ENCODE peak calls at places on chromosomes 11 and 22, in ten cellular contexts. S, Q, E, R, P, X, T, G, O and I are unnamed samples.

GRCh38 chr22:26981111-26981510 is 323.7 kb downstream of the MIAT start:
- DNase-seq in S (no peak), Q (no peak), E (no peak), R (no peak), P (no peak), X (no peak), T (no peak), G (no peak), O (no peak), I (no peak)

GRCh38 chr22:28180804-28181203 is 261.7 kb upstream of the PITPNB start:
- DNase-seq in S (no peak), Q (no peak), E (peak), R (no peak), P (no peak), X (no peak), T (no peak), G (peak), O (no peak), I (no peak)

GRCh38 chr11:60915250-60915914 is 1.4 kb downstream of the TMEM109 start:
- DNase-seq in S (peak), Q (no peak), E (peak), R (peak), P (peak), X (peak), T (peak), G (peak), O (peak), I (peak)

GRCh38 chr11:65419773-65420481 is 2.7 kb upstream of the NEAT1 start:
- DNase-seq in S (peak), Q (peak), E (peak), R (peak), P (peak), X (peak), T (peak), G (peak), O (peak), I (peak)

GRCh38 chr11:114847599-114847998 is 169.3 kb downstream of the NXPE2 start:
- DNase-seq in S (no peak), Q (no peak), E (no peak), R (no peak), P (no peak), X (no peak), T (no peak), G (no peak), O (no peak), I (no peak)

GRCh38 chr22:35312198-35313059 is 12.7 kb downstream of the TOM1 start:
- DNase-seq in S (no peak), Q (peak), E (peak), R (no peak), P (peak), X (no peak), T (no peak), G (peak), O (peak), I (peak)

GRCh38 chr22:39306456-39307361 is 12.7 kb downstream of the RPL3 start:
- DNase-seq in S (peak), Q (no peak), E (no peak), R (no peak), P (no peak), X (no peak), T (no peak), G (no peak), O (peak), I (no peak)

GRCh38 chr22:36332623-36333331 is 55.0 kb downstream of the MYH9 start:
- DNase-seq in S (peak), Q (no peak), E (peak), R (peak), P (no peak), X (no peak), T (no peak), G (peak), O (peak), I (peak)

GRCh38 chr11:1773131-1773510 is 9.4 kb upstream of the CTSD start:
- DNase-seq in S (no peak), Q (no peak), E (no peak), R (no peak), P (no peak), X (no peak), T (no peak), G (no peak), O (peak), I (no peak)

GRCh38 chr11:103525069-103525468 is 415.8 kb downstream of the DYNC2H1 start:
- DNase-seq in S (no peak), Q (no peak), E (peak), R (peak), P (no peak), X (no peak), T (no peak), G (peak), O (no peak), I (peak)

GRCh38 chr22:44266811-44267760 is 45.7 kb downstream of the SHISAL1 start:
- DNase-seq in S (no peak), Q (no peak), E (no peak), R (no peak), P (no peak), X (no peak), T (no peak), G (no peak), O (peak), I (no peak)

GRCh38 chr11:116790167-116791001 is 1.3 kb downstream of the APOA5 start:
- DNase-seq in S (no peak), Q (no peak), E (no peak), R (no peak), P (peak), X (no peak), T (no peak), G (no peak), O (peak), I (no peak)

GRCh38 chr11:133386262-133386661 is 146.0 kb downstream of the OPCML start:
- DNase-seq in S (no peak), Q (no peak), E (no peak), R (no peak), P (no peak), X (no peak), T (no peak), G (no peak), O (no peak), I (no peak)

GRCh38 chr11:73729594-73730206 is 31.2 kb downstream of the RAB6A start:
- DNase-seq in S (no peak), Q (no peak), E (no peak), R (no peak), P (no peak), X (no peak), T (no peak), G (no peak), O (no peak), I (no peak)

GRCh38 chr22:30422481-30423295 is 2.9 kb upstream of the MTFP1 start:
- DNase-seq in S (peak), Q (peak), E (peak), R (peak), P (peak), X (no peak), T (peak), G (peak), O (no peak), I (peak)

GRCh38 chr22:28116261-28116673 is 197.2 kb upstream of the PITPNB start:
- DNase-seq in S (no peak), Q (peak), E (peak), R (peak), P (no peak), X (no peak), T (peak), G (peak), O (no peak), I (peak)

GRCh38 chr22:26570126-26570525 is 19.8 kb downstream of the TPST2 start:
- DNase-seq in S (no peak), Q (no peak), E (no peak), R (no peak), P (no peak), X (no peak), T (no peak), G (no peak), O (no peak), I (no peak)

GRCh38 chr11:3984896-3985295 is 109.7 kb upstream of the RRM1 start:
- DNase-seq in S (peak), Q (no peak), E (no peak), R (peak), P (no peak), X (peak), T (no peak), G (peak), O (no peak), I (no peak)

GRCh38 chr11:93700830-93701229 is 39.3 kb downstream of the CEP295 start:
- DNase-seq in S (no peak), Q (peak), E (no peak), R (peak), P (no peak), X (no peak), T (no peak), G (peak), O (no peak), I (peak)

GRCh38 chr11:8258771-8259170 is 4.9 kb downstream of the LMO1 start:
- DNase-seq in S (no peak), Q (peak), E (peak), R (peak), P (peak), X (no peak), T (no peak), G (no peak), O (peak), I (peak)

GRCh38 chr11:119764108-119764874 is 35.3 kb upstream of the NECTIN1 start:
- DNase-seq in S (no peak), Q (peak), E (peak), R (peak), P (peak), X (peak), T (peak), G (peak), O (peak), I (peak)

GRCh38 chr11:28123151-28123571 is 15.0 kb downstream of the METTL15 start:
- DNase-seq in S (no peak), Q (peak), E (peak), R (no peak), P (no peak), X (no peak), T (no peak), G (peak), O (no peak), I (peak)

GRCh38 chr11:11786771-11787170 is 55.0 kb upstream of the USP47 start:
- DNase-seq in S (no peak), Q (no peak), E (peak), R (peak), P (no peak), X (no peak), T (no peak), G (peak), O (no peak), I (peak)

GRCh38 chr22:38202437-38203089 is 769 bp downstream of the MAFF start:
- DNase-seq in S (peak), Q (peak), E (peak), R (peak), P (peak), X (no peak), T (peak), G (peak), O (peak), I (peak)

GRCh38 chr22:38203090-38203810 is 1.5 kb downstream of the MAFF start:
- DNase-seq in S (peak), Q (no peak), E (no peak), R (peak), P (peak), X (no peak), T (no peak), G (peak), O (peak), I (no peak)

GRCh38 chr22:38205261-38206128 is 3.7 kb downstream of the MAFF start:
- DNase-seq in S (no peak), Q (peak), E (peak), R (peak), P (no peak), X (no peak), T (peak), G (peak), O (no peak), I (peak)

GRCh38 chr22:38204784-38205183 is 3.0 kb downstream of the MAFF start:
- DNase-seq in S (no peak), Q (no peak), E (no peak), R (no peak), P (no peak), X (no peak), T (no peak), G (no peak), O (no peak), I (no peak)

DNA sequence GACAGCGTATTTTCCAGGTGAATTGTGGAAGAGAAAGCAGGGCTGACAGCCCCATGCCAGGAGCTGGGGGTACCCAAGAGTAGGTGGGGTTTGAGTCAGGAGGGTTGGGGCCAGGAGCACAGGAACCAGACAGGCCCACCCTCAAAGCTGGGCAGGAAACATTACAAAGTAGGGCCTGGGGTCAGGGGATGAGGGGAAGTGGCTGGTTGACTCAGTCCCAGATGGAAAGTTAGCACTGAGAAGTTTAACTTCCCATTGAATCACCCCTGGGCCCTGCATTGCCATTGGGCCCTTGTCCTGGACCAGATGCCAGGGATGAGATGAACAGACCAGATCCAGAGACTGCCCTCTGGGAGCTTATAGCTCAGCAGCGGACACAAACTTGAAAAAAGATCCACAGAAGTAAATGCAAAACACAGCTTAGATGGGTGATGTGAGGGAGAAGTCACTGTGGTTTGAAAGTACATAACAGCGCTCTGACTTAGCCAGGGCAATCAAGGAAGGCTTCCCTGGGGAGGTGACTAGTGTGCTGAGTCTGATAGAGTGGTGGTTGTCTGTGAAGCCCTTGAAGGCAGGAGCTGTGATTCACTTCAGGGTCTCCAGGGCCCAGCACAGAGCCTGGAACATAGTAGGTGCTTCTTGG is 2.2 kb downstream of the MAFF start:
- DNase-seq in S (no peak), Q (no peak), E (no peak), R (no peak), P (no peak), X (no peak), T (no peak), G (no peak), O (no peak), I (peak)
- H3K4me3 ChIP-seq in S (no peak), Q (peak), E (peak), R (no peak), P (peak), X (no peak), T (peak), G (no peak), O (no peak), I (peak)

DNA sequence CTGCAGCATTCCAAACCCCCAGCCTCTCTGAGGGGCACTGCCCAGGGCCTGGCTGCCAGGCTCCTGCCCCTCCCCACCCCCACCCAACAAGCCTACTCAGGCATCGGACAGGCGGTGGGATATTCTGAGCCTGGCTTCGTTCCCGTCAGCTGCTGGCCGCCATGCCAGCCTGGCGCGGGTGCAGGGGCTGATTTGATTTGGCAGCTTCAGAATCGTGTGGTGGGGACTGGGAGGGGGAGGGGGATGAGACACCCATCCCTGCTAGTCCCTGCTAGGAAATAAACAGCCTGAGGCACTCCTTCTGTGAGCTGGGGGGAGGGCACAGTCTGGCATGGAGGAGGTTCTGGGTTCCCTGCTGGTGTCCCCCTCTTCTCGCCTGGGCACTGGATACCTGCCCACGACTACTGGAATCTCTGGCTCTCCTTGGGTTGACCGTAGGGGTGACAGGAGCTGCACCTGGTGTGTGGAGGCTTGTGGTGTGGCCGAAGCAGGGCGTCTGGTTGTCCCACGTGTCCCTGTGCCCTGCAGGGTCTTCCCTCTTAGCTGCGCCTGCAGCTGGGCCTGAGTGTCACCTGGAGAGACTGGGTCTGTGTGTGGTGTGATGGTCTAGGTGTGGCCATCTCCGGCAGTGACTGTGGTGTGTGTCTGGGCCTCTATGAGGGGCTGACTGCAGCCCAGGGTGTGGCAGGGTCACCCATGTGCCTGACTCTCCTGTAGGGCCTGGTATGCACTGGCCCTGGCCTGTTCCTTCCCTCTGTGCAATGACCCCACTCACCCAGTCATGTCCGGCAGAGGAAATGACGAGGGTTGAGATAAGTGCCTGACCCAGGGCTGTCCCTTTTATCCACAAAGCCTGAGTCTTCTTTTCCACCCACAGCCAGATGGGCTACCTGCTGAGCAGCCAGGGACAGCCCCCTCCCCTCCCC is 42.2 kb downstream of the PDE2A start:
- DNase-seq in S (no peak), Q (no peak), E (no peak), R (peak), P (no peak), X (no peak), T (peak), G (peak), O (peak), I (no peak)
- TF ChIP-seq CTCF in S (no peak), Q (no peak), E (no peak), R (no peak), P (no peak), X (no peak), T (no peak), G (no peak), O (no peak), I (no peak)

GRCh38 chr22:24153959-24154358 is 27.3 kb upstream of the SUSD2 start:
- DNase-seq in S (peak), Q (no peak), E (no peak), R (no peak), P (no peak), X (no peak), T (no peak), G (no peak), O (no peak), I (no peak)

GRCh38 chr22:24155597-24156145 is 25.6 kb upstream of the SUSD2 start:
- DNase-seq in S (peak), Q (no peak), E (peak), R (peak), P (peak), X (peak), T (peak), G (peak), O (peak), I (peak)

GRCh38 chr22:24153353-24153752 is 27.9 kb upstream of the SUSD2 start:
- DNase-seq in S (peak), Q (no peak), E (peak), R (peak), P (no peak), X (no peak), T (no peak), G (peak), O (peak), I (no peak)

GRCh38 chr22:24156146-24156914 is 25.0 kb upstream of the SUSD2 start:
- DNase-seq in S (peak), Q (no peak), E (peak), R (peak), P (peak), X (no peak), T (no peak), G (peak), O (peak), I (peak)

DNA sequence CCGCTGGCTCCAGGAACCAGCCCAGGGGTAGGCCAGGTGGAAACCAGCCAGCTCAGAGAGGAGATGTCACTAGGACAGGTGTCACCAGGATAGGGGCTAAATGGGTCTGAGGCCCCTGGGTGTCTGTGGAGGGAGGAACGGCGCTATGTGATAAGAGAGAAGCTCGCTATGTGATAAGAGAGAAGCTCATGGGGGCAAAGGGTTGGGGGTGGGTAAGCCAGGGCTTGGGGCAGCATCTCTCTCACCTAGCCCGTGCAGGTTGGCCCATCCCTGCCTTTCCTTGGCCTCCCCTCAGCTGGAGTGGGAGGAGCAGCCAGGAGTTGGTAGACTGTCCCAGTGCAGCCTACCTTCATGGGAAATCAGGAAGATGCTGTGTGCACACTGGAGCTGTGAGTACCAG is 26.5 kb upstream of the SUSD2 start:
- DNase-seq in S (no peak), Q (no peak), E (no peak), R (no peak), P (no peak), X (no peak), T (no peak), G (no peak), O (no peak), I (no peak)
- H3K4me3 ChIP-seq in S (no peak), Q (no peak), E (no peak), R (no peak), P (no peak), X (no peak), T (no peak), G (no peak), O (peak), I (no peak)

GRCh38 chr22:38104084-38104483 is 6.4 kb downstream of the BAIAP2L2 start:
- DNase-seq in S (no peak), Q (no peak), E (no peak), R (peak), P (no peak), X (no peak), T (no peak), G (peak), O (no peak), I (peak)
- TF ChIP-seq CTCF in S (no peak), Q (peak), E (peak), R (peak), P (peak), X (no peak), T (peak), G (peak), O (no peak), I (peak)

DNA sequence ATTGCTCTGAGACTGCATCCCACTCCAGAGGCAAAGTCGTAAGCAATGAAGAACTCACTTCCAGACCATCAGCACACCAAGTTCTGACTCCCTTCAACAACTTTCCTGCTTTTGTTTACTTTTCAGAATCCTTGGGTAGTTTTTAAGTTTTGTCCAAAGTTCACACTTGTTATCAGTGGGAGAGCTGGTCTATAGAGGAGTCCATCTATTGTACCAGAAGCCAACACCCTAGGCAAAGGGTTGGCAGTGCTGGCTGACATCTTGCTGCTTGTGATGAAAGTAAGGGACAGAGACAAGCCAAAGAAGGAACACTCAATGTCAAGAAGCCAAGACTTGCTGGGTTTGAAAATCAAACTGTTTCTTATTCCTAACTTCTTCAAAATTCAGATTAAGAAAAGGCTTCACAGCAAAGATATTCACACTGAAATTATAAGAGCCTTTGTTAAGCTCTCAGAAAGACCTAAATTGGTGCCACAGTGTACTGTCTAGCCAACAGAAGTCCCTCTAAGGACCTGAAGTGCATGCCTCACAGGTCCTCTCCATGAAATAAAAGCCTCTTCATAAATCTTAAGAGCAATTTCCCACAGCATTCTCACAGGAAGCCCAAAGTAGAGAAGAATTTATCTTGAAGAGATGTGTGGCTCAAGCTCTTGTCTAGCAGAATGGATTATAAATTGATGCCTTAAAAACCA is 21.5 kb upstream of the LINC01488 start:
- DNase-seq in S (no peak), Q (no peak), E (no peak), R (no peak), P (no peak), X (no peak), T (no peak), G (no peak), O (no peak), I (no peak)
- H3K4me3 ChIP-seq in S (no peak), Q (no peak), E (no peak), R (no peak), P (no peak), X (no peak), T (no peak), G (no peak), O (no peak), I (no peak)